ENCODE peak calls at places on chromosomes 16 and 17, in six cellular contexts. I, V, Q, X, B and J are unnamed samples.

GRCh38 chr17:72119963-72120877 is 600 bp upstream of the SOX9 start:
- DNase-seq in Q (no peak), V (no peak), I (no peak), B (peak; percentile 64), X (no peak), J (peak; percentile 72)

GRCh38 chr16:85171004-85171808 is 58.9 kb upstream of the CIBAR2 start:
- DNase-seq in I (no peak), V (no peak), B (no peak), X (no peak), Q (no peak), J (no peak)

GRCh38 chr17:75518201-75518600 is 1.9 kb downstream of the TSEN54 start:
- DNase-seq in X (no peak), Q (no peak), I (peak; percentile 45), V (no peak), B (no peak), J (no peak)

GRCh38 chr16:50665128-50665878 is 15.8 kb downstream of the SNX20 start:
- DNase-seq in X (peak; percentile 53), B (peak; percentile 53), V (peak; percentile 73), I (peak; percentile 63), Q (peak; percentile 53), J (peak; percentile 71)

GRCh38 chr16:56093055-56093454 is 98.2 kb upstream of the GNAO1 start:
- DNase-seq in B (no peak), I (no peak), V (no peak), X (no peak), Q (no peak), J (no peak)

GRCh38 chr17:45294506-45294905 is 22.3 kb downstream of the MAP3K14 start:
- DNase-seq in Q (peak; percentile 70), I (no peak), B (peak; percentile 82), V (no peak), X (no peak), J (no peak)

GRCh38 chr16:66127459-66128362 is 238.8 kb upstream of the CDH5 start:
- DNase-seq in X (no peak), Q (no peak), V (no peak), I (no peak), B (no peak), J (peak; percentile 8)

GRCh38 chr17:17805575-17805974 is 31.2 kb downstream of the SREBF1 start:
- DNase-seq in B (no peak), V (no peak), X (no peak), I (no peak), Q (no peak), J (no peak)

GRCh38 chr17:44204453-44204882 is 4.8 kb upstream of the ATXN7L3 start:
- DNase-seq in I (no peak), X (no peak), V (no peak), Q (no peak), B (no peak), J (no peak)